ENCODE peak calls at places on chromosomes 16 and 17, in four cellular contexts. P is dorsolateral prefrontal cortex; H is effector CD4-positive, alpha-beta T cell; L is fibroblast of lung. I is an unnamed sample.
A peak's percentile ranks its signal among the peaks of the same experiment; 100 is the strongest.

GRCh38 chr16:58127033-58127556 is 2.1 kb downstream of the CFAP20 start:
- DNase-seq in P (no peak), H (peak; percentile 42), L (peak; percentile 51), I (no peak)

GRCh38 chr17:12744298-12744697 is 45.0 kb upstream of the ARHGAP44 start:
- DNase-seq in P (no peak), H (no peak), L (peak; percentile 48), I (no peak)

GRCh38 chr16:85515830-85516397 is 97.2 kb upstream of the GSE1 start:
- DNase-seq in H (no peak), L (no peak), P (no peak), I (no peak)

GRCh38 chr17:74371653-74372147 is 4.4 kb downstream of the GPR142 start:
- DNase-seq in L (no peak), P (no peak), H (no peak), I (no peak)

GRCh38 chr16:24535827-24536226 is 3.5 kb upstream of the RBBP6 start:
- DNase-seq in L (no peak), P (no peak), H (no peak), I (no peak)

GRCh38 chr17:45284176-45285140 is 22.6 kb upstream of the SPATA32 start:
- DNase-seq in L (no peak), P (no peak), H (peak; percentile 19), I (no peak)

GRCh38 chr17:6027342-6028024 is 42.7 kb upstream of the WSCD1 start:
- DNase-seq in H (no peak), L (no peak), P (no peak), I (no peak)

GRCh38 chr17:57077000-57077399 is 8.0 kb upstream of the AKAP1 start:
- DNase-seq in L (no peak), H (no peak), P (no peak), I (no peak)

GRCh38 chr17:76558210-76559095 is 18.6 kb downstream of the PRCD start:
- DNase-seq in H (no peak), P (no peak), L (peak; percentile 18), I (no peak)

GRCh38 chr17:42286411-42287295 is 1.6 kb upstream of the STAT5A start:
- DNase-seq in H (no peak), L (no peak), P (peak; percentile 33), I (no peak)

GRCh38 chr17:16450028-16450427 is 34.7 kb downstream of the TRPV2 start:
- DNase-seq in H (no peak), P (no peak), L (no peak), I (no peak)

GRCh38 chr17:28173801-28174200 is 131.3 kb downstream of the NLK start:
- DNase-seq in L (peak; percentile 42), P (no peak), H (no peak), I (no peak)

GRCh38 chr17:15171433-15172047 is 93.6 kb downstream of the PMP22 start:
- DNase-seq in L (peak; percentile 60), H (no peak), P (peak; percentile 79), I (peak; percentile 79)

GRCh38 chr17:79082311-79083190 is 7.9 kb downstream of the ENGASE start:
- DNase-seq in L (no peak), H (peak; percentile 39), P (no peak), I (peak; percentile 78)

GRCh38 chr16:56896244-56896643 is 31.2 kb downstream of the SLC12A3 start:
- DNase-seq in L (no peak), P (no peak), H (no peak), I (no peak)

GRCh38 chr17:37358098-37358829 is 17.5 kb upstream of the C17orf78 start:
- DNase-seq in L (peak; percentile 70), P (peak; percentile 64), H (no peak), I (peak; percentile 50)

GRCh38 chr16:3295209-3295608 is 10.0 kb downstream of the TIGD7 start:
- DNase-seq in H (no peak), P (no peak), L (no peak), I (no peak)

GRCh38 chr16:67404740-67405226 is 11.5 kb upstream of the TPPP3 start:
- DNase-seq in H (no peak), L (no peak), P (no peak), I (no peak)

GRCh38 chr16:23062524-23062923 is 86.7 kb downstream of the USP31 start:
- DNase-seq in L (no peak), H (no peak), P (no peak), I (no peak)

GRCh38 chr17:1651559-1651844 is 1.8 kb upstream of the RILP start:
- DNase-seq in H (no peak), P (no peak), L (no peak), I (no peak)